ENCODE peak calls at places on chromosomes 16 and 17, in seven cellular contexts. D, P, H, E, A, Y and V are unnamed samples.

GRCh38 chr17:61770752-61771533 is 92.4 kb downstream of the BRIP1 start:
- DNase-seq in H (no peak), D (no peak), Y (no peak), E (no peak), A (peak), P (no peak), V (no peak)

GRCh38 chr17:41724476-41725030 is 9.9 kb downstream of the HAP1 start:
- DNase-seq in Y (no peak), D (no peak), H (no peak), P (no peak), E (no peak), A (no peak), V (no peak)

GRCh38 chr16:88264641-88265285 is 118.0 kb upstream of the ZNF469 start:
- DNase-seq in H (peak), E (peak), D (peak), P (peak), A (peak), Y (peak), V (peak)

GRCh38 chr16:66551788-66552287 is 538 bp upstream of the CKLF start:
- DNase-seq in E (no peak), P (no peak), Y (no peak), H (no peak), D (no peak), A (no peak), V (no peak)

GRCh38 chr17:6713130-6713917 is at the start of gene SLC13A5:
- DNase-seq in P (no peak), H (no peak), D (no peak), Y (no peak), E (no peak), A (peak), V (peak)

GRCh38 chr17:47279062-47279801 is 25.6 kb downstream of the ITGB3 start:
- DNase-seq in D (peak), H (peak), A (peak), E (peak), P (peak), Y (peak), V (no peak)

GRCh38 chr17:17698869-17699351 is 17.7 kb downstream of the RAI1 start:
- DNase-seq in E (no peak), Y (no peak), H (no peak), D (no peak), P (no peak), A (peak), V (no peak)

GRCh38 chr17:40522250-40522960 is 21.0 kb upstream of the TNS4 start:
- DNase-seq in A (peak), Y (no peak), D (peak), H (peak), E (no peak), P (no peak), V (no peak)

GRCh38 chr17:75832164-75832651 is 12.0 kb downstream of the UNC13D start:
- DNase-seq in P (no peak), H (peak), A (peak), D (no peak), E (peak), Y (peak), V (no peak)

GRCh38 chr17:74429604-74430384 is 2.1 kb upstream of the GPRC5C start:
- DNase-seq in H (peak), A (no peak), E (no peak), Y (peak), D (no peak), P (no peak), V (no peak)

GRCh38 chr17:78572277-78573205 is 4.7 kb downstream of the DNAH17 start:
- DNase-seq in P (no peak), H (no peak), Y (no peak), E (no peak), D (no peak), A (no peak), V (no peak)

GRCh38 chr17:79220201-79220714 is 145.6 kb downstream of the ENGASE start:
- DNase-seq in E (no peak), D (no peak), Y (no peak), P (no peak), H (no peak), A (no peak), V (no peak)

GRCh38 chr16:81838794-81839193 is 59.7 kb downstream of the PLCG2 start:
- DNase-seq in D (no peak), Y (no peak), P (no peak), H (no peak), E (no peak), A (peak), V (no peak)

GRCh38 chr16:89375021-89375420 is 115.3 kb downstream of the ANKRD11 start:
- DNase-seq in D (no peak), A (no peak), H (no peak), P (no peak), Y (no peak), E (no peak), V (no peak)

GRCh38 chr16:272633-273546 is 2.9 kb downstream of the RGS11 start:
- DNase-seq in P (no peak), H (no peak), D (no peak), E (no peak), Y (no peak), A (no peak), V (no peak)

GRCh38 chr16:79658301-79659001 is 57.9 kb upstream of the MAF start:
- DNase-seq in H (no peak), Y (no peak), A (peak), D (no peak), E (no peak), P (no peak), V (no peak)

GRCh38 chr16:1290032-1290431 is 19.4 kb upstream of the UBE2I start:
- DNase-seq in Y (no peak), H (no peak), P (no peak), E (no peak), D (no peak), A (no peak), V (no peak)

GRCh38 chr17:6853764-6854442 is 22.4 kb upstream of the TEKT1 start:
- DNase-seq in P (no peak), Y (no peak), D (no peak), A (no peak), H (no peak), E (no peak), V (no peak)

DNA sequence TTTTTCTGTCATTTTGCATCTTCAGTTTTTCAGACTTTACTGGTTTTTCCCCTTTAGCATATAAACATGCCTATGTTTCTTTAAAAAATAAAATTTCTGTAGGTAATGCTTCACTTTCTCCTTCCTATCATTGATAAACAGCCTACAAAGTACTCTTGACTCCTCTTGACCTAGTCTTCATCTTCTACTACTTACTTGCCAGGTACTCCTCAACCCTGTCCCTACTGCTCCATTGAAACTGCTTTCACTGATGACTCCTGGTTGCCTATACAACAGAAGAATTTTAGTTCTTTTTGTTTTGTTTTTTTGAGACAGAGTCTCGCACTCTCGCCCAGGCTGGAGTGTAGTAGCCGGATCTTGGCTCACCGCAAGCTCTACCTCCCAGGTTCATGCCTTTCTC is 7.0 kb downstream of the DDX42 start:
- DNase-seq in D (no peak), P (no peak), E (no peak), A (no peak), H (no peak), Y (no peak), V (no peak)
- H3K27ac ChIP-seq in D (no peak), P (no peak), E (no peak), A (no peak), H (no peak), Y (no peak), V (no peak)

GRCh38 chr16:11675561-11676511 is 7.6 kb downstream of the SNN start:
- DNase-seq in Y (no peak), E (no peak), D (peak), A (peak), P (no peak), H (no peak), V (no peak)
- H3K27ac ChIP-seq in Y (no peak), E (no peak), D (peak), A (no peak), P (no peak), H (no peak), V (no peak)

GRCh38 chr16:68636064-68636551 is 9.0 kb upstream of the CDH3 start:
- DNase-seq in P (no peak), A (peak), E (no peak), H (no peak), Y (no peak), D (no peak), V (no peak)
- H3K27ac ChIP-seq in P (no peak), A (no peak), E (no peak), H (no peak), Y (no peak), D (no peak), V (no peak)

DNA sequence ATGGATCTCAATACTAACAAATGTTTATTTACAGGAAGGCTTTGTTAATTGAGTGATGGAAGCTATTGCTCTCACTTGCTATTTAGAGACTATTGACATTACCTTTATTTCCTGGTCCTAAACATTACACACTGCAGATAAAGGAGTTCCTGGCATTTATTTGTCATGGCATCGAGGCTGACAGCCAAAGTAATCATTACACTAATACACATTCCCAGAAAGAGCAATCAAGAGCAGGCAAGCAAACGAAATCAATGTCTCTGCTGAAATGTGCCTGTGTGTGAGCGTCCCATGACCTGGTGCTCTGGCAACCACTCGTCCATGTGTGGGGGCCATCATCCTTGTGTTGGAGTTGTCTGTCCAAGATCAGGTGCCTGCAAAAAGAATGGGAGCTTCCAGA is 11.6 kb downstream of the TMC5 start:
- DNase-seq in A (no peak), H (no peak), P (no peak), D (no peak), E (no peak), Y (no peak), V (no peak)
- H3K27ac ChIP-seq in A (no peak), H (peak), P (no peak), D (no peak), E (no peak), Y (no peak), V (no peak)

GRCh38 chr16:27403601-27403992 is 1.6 kb downstream of the IL21R start:
- DNase-seq in P (no peak), Y (no peak), D (no peak), H (no peak), A (no peak), E (no peak), V (no peak)

GRCh38 chr16:27402964-27403600 is 1.1 kb downstream of the IL21R start:
- DNase-seq in E (no peak), H (no peak), P (no peak), Y (no peak), A (no peak), D (no peak), V (no peak)

GRCh38 chr16:27405546-27406451 is 3.8 kb downstream of the IL21R start:
- DNase-seq in E (no peak), D (no peak), H (no peak), Y (no peak), P (no peak), A (peak), V (no peak)

GRCh38 chr16:27402569-27402963 is 592 bp downstream of the IL21R start:
- DNase-seq in E (no peak), D (no peak), H (no peak), A (no peak), Y (no peak), P (no peak), V (no peak)

DNA sequence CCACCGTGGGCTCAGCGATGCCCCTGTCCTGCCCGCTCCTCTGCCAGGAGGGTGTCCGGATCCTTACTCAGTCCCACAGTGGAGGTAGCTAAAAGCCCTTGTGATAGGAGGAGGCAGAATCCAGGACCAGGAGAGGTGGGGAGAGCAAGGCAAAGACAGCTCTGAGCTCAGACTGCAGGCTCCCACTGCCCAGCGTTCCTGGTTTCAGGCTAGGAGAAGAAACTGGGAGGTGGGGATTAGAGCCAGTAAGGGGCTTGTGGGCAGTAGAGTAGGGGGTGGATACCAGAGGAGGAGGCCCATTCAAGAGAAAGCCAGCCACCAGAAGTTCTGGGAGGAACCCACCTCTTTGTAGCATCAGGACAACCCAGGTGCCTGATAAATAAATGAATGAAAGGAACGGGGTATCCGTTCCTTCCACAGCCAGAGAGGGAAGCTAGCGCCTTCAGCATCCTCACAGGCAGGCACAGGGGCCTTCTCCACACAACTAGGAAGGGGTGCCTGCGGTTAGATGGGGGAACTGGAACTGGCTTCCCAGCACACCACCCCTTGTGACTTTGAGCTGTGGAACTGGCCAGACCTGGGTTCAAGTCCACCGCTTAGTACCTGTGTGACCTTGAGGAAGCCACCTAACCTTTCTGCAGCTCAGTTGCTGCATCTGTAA is 2.3 kb downstream of the IL21R start:
- DNase-seq in A (no peak), Y (no peak), D (no peak), H (no peak), P (no peak), E (no peak), V (no peak)
- H3K27ac ChIP-seq in A (no peak), Y (no peak), D (no peak), H (no peak), P (no peak), E (no peak), V (no peak)

DNA sequence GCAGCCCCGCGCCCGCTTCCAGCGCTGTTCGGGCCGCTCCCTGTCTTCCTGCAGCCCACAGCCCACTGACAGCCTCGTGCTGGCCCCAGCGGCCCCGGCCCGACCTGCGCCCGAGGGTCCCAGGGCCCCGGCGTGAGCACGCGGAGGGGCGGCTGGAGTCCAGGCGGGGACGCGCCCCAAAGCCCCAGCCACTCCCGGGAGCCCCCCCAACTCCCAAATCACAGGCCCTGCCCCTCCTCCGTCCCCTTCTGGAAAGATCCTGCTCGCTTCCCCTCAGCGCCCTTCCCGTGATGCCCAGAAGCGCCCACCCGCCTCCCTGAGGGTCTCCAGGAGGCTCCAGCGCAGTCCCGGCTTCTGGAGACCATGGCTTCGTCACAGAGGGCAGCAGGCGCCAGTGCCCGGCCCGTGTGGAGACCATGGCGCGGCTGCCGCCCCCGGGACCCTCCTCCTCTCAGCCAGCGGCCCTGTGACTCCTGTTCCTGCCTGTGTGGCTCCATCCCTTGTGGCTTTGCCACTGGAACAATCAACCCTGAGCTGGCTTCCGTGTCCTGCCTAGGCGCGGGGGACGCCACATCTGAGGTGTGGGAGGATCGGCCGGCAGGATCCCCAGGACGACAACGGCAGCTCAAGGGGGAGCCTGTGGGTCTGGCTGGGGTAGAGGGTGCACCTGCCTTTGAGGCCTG is 3.9 kb downstream of the UTS2R start:
- DNase-seq in A (no peak), Y (peak), E (no peak), P (no peak), H (no peak), D (peak), V (no peak)
- H3K27ac ChIP-seq in A (no peak), Y (no peak), E (no peak), P (no peak), H (no peak), D (no peak), V (no peak)

DNA sequence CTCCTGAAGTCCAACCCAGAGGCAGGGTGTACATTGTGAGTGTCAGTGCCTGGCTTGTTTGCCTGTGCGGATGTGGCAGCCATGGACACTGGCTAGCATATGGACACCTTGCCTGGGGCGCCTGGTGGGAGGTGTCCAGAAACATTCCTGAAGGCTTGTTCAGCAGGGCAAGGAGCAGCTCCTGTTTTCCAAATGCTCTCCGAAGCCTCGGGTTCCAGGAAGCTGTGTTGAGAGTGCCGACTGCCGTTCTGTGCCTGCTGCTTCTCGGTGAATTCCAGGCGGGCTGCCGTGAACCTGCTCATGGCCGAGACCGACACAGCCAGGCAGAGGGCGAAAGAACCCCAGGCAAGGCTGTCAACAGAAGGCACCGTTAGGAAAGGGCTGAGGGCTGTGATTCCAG is 10.9 kb upstream of the DHRS7C start:
- DNase-seq in Y (no peak), P (no peak), H (no peak), D (no peak), E (no peak), A (peak), V (no peak)
- H3K27ac ChIP-seq in Y (no peak), P (no peak), H (no peak), D (no peak), E (no peak), A (no peak), V (no peak)

GRCh38 chr16:71727545-71728324 is 3.2 kb upstream of the PHLPP2 start:
- DNase-seq in D (no peak), E (no peak), H (no peak), Y (no peak), A (no peak), P (no peak), V (no peak)
- H3K27ac ChIP-seq in D (no peak), E (no peak), H (no peak), Y (no peak), A (no peak), P (peak), V (no peak)